ENCODE peak calls at places on chromosomes 6 and 20, in four cellular contexts. E, R, U and G are unnamed samples.

GRCh38 chr6:126618639-126619331 is 278.9 kb downstream of the CENPW start:
- DNase-seq in E (no peak), R (no peak), U (no peak), G (no peak)

GRCh38 chr6:111812080-111813038 is 60.9 kb downstream of the FYN start:
- DNase-seq in E (no peak), R (no peak), U (no peak), G (no peak)

GRCh38 chr6:16964553-16965499 is 137.0 kb upstream of the STMND1 start:
- DNase-seq in E (peak), R (peak), U (peak), G (peak)

GRCh38 chr20:58227391-58228102 is 906 bp downstream of the ANKRD60 start:
- DNase-seq in E (no peak), R (no peak), U (no peak), G (no peak)

GRCh38 chr20:49424536-49424935 is 57.9 kb downstream of the KCNB1 start:
- DNase-seq in E (no peak), R (no peak), U (no peak), G (no peak)

GRCh38 chr20:21102691-21103311 is 3.4 kb downstream of the LINC00237 start:
- DNase-seq in E (peak), R (peak), U (peak), G (peak)

GRCh38 chr20:20482453-20482852 is 114.5 kb downstream of the INSM1 start:
- DNase-seq in E (no peak), R (no peak), U (no peak), G (no peak)

GRCh38 chr6:36720251-36721141 is 22.9 kb downstream of the RAB44 start:
- DNase-seq in E (no peak), R (no peak), U (no peak), G (no peak)

GRCh38 chr6:43355862-43356590 is 13.4 kb downstream of the ZNF318 start:
- DNase-seq in E (no peak), R (peak), U (peak), G (no peak)

GRCh38 chr6:105202486-105202885 is 22.7 kb upstream of the POPDC3 start:
- DNase-seq in E (no peak), R (no peak), U (no peak), G (no peak)

GRCh38 chr6:109465772-109466171 is 10.2 kb upstream of the MICAL1 start:
- DNase-seq in E (peak), R (no peak), U (no peak), G (no peak)

GRCh38 chr6:141401851-141402250 is 730.9 kb upstream of the GJE1 start:
- DNase-seq in E (no peak), R (peak), U (no peak), G (no peak)

GRCh38 chr6:128950864-128951263 is 67.9 kb downstream of the LAMA2 start:
- DNase-seq in E (no peak), R (no peak), U (no peak), G (no peak)

GRCh38 chr6:33073431-33073871 is at the start of gene HLA-DPA1:
- DNase-seq in E (no peak), R (no peak), U (peak), G (no peak)

GRCh38 chr6:143361536-143362191 is 88.8 kb downstream of the ADAT2 start:
- DNase-seq in E (no peak), R (no peak), U (peak), G (no peak)

GRCh38 chr6:106372838-106373501 is 12.5 kb downstream of the CRYBG1 start:
- DNase-seq in E (no peak), R (no peak), U (no peak), G (no peak)

GRCh38 chr6:106373502-106374239 is 13.2 kb downstream of the CRYBG1 start:
- DNase-seq in E (no peak), R (no peak), U (no peak), G (no peak)

GRCh38 chr6:106369739-106370138 is 9.2 kb downstream of the CRYBG1 start:
- DNase-seq in E (no peak), R (no peak), U (no peak), G (no peak)

GRCh38 chr6:106370639-106371038 is 10.1 kb downstream of the CRYBG1 start:
- DNase-seq in E (no peak), R (no peak), U (no peak), G (no peak)
- H3K27ac ChIP-seq in E (no peak), R (no peak), U (no peak), G (no peak)

DNA sequence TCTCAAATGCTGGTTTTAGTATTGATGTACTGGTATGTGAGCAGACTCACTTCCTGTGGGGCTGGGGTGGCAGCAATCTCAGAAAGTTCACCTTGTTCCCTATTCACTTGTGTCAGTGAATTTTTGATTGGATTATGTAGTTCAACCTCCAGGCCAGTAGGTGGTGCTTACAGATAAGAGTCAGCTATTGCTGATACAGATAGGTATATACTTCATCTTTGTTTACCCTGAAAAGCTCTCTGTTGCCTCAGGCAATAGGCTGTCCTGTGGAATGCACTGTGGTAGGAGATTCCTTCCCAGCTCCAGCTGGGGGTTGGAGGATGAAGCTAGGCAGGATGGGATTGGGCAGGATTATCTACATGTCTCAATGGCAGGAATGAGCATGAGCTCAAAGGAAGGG is 851.2 kb upstream of the EYS start:
- DNase-seq in E (no peak), R (no peak), U (no peak), G (no peak)
- TF ChIP-seq CTCF in E (no peak), R (no peak), U (no peak), G (no peak)

GRCh38 chr6:31733734-31734133 is 2.6 kb downstream of the CLIC1 start:
- DNase-seq in E (no peak), R (no peak), U (no peak), G (no peak)
- H3K27ac ChIP-seq in E (peak), R (peak), U (no peak), G (peak)

GRCh38 chr6:156410649-156411048 is 366.5 kb upstream of the ARID1B start:
- DNase-seq in E (no peak), R (no peak), U (no peak), G (no peak)
- TF ChIP-seq CTCF in E (no peak), R (peak), U (peak), G (peak)

DNA sequence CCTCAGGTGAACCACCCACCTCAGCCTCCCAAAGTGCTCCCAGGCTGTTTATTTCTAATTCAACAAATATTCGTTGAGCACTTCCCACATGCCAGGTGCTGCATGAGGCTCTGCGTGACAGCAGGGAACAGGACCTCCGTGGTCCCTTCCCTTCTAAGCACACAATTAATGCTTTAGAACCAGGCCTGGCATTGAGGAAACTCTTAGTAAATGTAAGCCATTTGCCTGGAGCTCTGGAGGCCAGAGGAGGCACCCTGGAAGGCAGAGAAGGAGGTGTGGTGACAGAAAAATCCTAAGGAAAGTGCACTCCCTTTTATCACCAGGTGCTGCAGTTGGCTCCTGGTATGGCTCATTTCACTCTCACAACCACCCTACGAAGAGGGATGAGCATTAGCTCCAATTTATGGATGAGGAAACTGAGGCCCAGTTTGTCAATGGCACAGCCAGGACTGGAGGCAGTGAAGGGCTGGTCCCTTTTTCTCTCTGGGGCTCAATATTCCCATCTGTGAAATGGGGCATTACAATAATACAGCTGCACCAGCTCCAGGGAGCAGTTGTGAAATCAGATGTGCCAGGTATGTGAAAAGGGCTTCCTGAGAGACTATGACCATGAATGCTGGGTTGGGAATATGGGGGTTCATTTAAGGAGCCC is 8.1 kb upstream of the ID1 start:
- DNase-seq in E (no peak), R (peak), U (no peak), G (no peak)
- H3K27ac ChIP-seq in E (peak), R (peak), U (peak), G (peak)

GRCh38 chr6:93035756-93036155 is 383.6 kb downstream of the EPHA7 start:
- DNase-seq in E (no peak), R (no peak), U (no peak), G (no peak)

GRCh38 chr6:93040375-93040774 is 379.0 kb downstream of the EPHA7 start:
- DNase-seq in E (no peak), R (no peak), U (peak), G (no peak)

DNA sequence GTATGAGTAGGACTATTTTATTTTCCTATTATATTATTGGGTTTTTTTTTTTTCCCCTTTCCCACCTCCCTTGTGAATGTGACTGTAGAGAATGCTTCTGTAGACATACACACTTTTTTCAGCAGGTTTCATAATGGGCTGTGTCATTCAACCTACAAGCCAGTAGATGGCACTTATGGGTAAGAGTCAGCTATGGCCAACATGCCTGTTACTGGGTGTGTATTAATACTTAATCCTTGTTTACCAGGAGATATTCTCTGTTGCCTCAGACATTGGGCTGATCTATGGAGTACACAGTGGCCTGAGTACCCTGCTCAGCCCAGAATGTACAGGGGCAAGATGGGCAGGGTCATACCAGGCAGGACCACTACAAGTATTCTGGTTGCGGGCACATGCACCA is 382.5 kb downstream of the EPHA7 start:
- DNase-seq in E (no peak), R (peak), U (peak), G (no peak)
- TF ChIP-seq CTCF in E (no peak), R (peak), U (peak), G (peak)

GRCh38 chr6:121523628-121524027 is 88.2 kb downstream of the GJA1 start:
- DNase-seq in E (no peak), R (no peak), U (peak), G (no peak)

GRCh38 chr6:121521164-121521555 is 85.7 kb downstream of the GJA1 start:
- DNase-seq in E (no peak), R (no peak), U (no peak), G (no peak)

GRCh38 chr6:121522265-121522664 is 86.8 kb downstream of the GJA1 start:
- DNase-seq in E (no peak), R (peak), U (peak), G (no peak)

GRCh38 chr6:121520337-121521163 is 85.1 kb downstream of the GJA1 start:
- DNase-seq in E (no peak), R (no peak), U (peak), G (no peak)

DNA sequence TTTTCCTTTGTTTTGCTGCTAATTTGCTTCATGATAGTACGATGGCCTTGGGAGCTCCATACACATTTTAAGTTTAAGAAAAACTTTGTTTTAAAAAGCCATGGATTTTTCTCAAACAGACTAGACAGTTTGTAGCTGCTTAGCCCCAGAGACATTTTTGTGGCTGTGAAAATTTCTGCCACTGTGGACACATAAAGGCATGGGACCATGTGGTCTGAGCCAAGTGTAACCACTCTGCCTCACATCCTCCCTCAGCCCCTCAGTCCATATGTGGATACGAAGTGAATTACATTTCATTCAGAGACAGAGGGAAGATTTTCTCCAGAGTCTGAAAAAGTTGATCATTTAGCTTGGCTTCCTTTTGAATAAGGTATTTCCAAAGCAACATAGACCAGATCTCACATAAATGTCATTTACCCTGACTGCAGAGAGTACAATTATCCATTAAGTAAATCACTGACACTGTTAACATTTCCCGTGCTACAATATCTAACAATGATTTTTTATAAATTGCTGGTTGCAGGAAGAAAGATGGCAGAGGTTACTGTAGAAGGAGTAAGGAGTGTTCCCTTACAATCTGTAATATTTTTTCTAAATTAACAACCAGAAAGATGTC is 87.4 kb downstream of the GJA1 start:
- DNase-seq in E (no peak), R (no peak), U (peak), G (no peak)
- H3K27ac ChIP-seq in E (peak), R (peak), U (peak), G (peak)